ENCODE peak calls at places on chromosomes 3 and 15, in seven cellular contexts. Y is ovary, F is K562, S is body of pancreas, C is endothelial cell of umbilical vein, I is HCT116, R is sigmoid colon. K is an unnamed sample.

GRCh38 chr3:53211704-53212702 is 43.8 kb downstream of the TKT start:
- DNase-seq in Y (no peak), F (no peak), S (no peak), C (no peak), I (no peak), R (no peak), K (no peak)

GRCh38 chr15:95129589-95129988 is 898.2 kb downstream of the MCTP2 start:
- DNase-seq in Y (peak), F (no peak), S (peak), C (peak), I (no peak), R (peak), K (no peak)

GRCh38 chr3:32958509-32958908 is 7.1 kb downstream of the CCR4 start:
- DNase-seq in Y (no peak), F (no peak), S (no peak), C (no peak), I (no peak), R (no peak), K (no peak)

GRCh38 chr15:60074181-60074885 is 70.2 kb downstream of the FOXB1 start:
- DNase-seq in Y (no peak), F (no peak), S (peak), C (peak), I (no peak), R (no peak), K (no peak)

GRCh38 chr3:154430014-154430413 is at the start of gene GPR149:
- DNase-seq in Y (no peak), F (no peak), S (no peak), C (peak), I (peak), R (no peak), K (no peak)

GRCh38 chr15:101504866-101505609 is 15.5 kb upstream of the PCSK6 start:
- DNase-seq in Y (no peak), F (no peak), S (no peak), C (no peak), I (no peak), R (no peak), K (no peak)

GRCh38 chr3:114582929-114583328 is 289.1 kb downstream of the TIGIT start:
- DNase-seq in Y (no peak), F (no peak), S (no peak), C (no peak), I (no peak), R (no peak), K (no peak)

GRCh38 chr3:188624384-188624783 is 470.4 kb downstream of the LPP start:
- DNase-seq in Y (no peak), F (no peak), S (peak), C (no peak), I (no peak), R (peak), K (no peak)

GRCh38 chr15:23690015-23690414 is 2.9 kb upstream of the NDN start:
- DNase-seq in Y (no peak), F (no peak), S (no peak), C (no peak), I (no peak), R (no peak), K (no peak)

GRCh38 chr3:72661115-72661457 is 187.2 kb downstream of the SHQ1 start:
- DNase-seq in Y (peak), F (no peak), S (peak), C (no peak), I (peak), R (peak), K (peak)

GRCh38 chr3:58640700-58641372 is 25.7 kb downstream of the FAM3D start:
- DNase-seq in Y (peak), F (peak), S (peak), C (peak), I (peak), R (peak), K (peak)

GRCh38 chr3:54999159-54999558 is 71.3 kb upstream of the LRTM1 start:
- DNase-seq in Y (no peak), F (peak), S (no peak), C (no peak), I (no peak), R (no peak), K (peak)

GRCh38 chr15:74203914-74204431 is 1.4 kb upstream of the STRA6 start:
- DNase-seq in Y (peak), F (peak), S (no peak), C (no peak), I (no peak), R (no peak), K (no peak)

GRCh38 chr3:27758083-27758482 is 36.0 kb upstream of the EOMES start:
- DNase-seq in Y (no peak), F (no peak), S (no peak), C (no peak), I (peak), R (no peak), K (peak)

GRCh38 chr3:35505181-35505580 is 134.1 kb upstream of the ARPP21 start:
- DNase-seq in Y (no peak), F (no peak), S (no peak), C (no peak), I (no peak), R (no peak), K (no peak)

GRCh38 chr15:80584973-80585372 is 110.1 kb upstream of the ABHD17C start:
- DNase-seq in Y (no peak), F (no peak), S (no peak), C (no peak), I (no peak), R (no peak), K (no peak)

GRCh38 chr15:39495871-39496459 is 84.9 kb upstream of the THBS1 start:
- DNase-seq in Y (no peak), F (no peak), S (no peak), C (no peak), I (no peak), R (no peak), K (no peak)

GRCh38 chr3:143525408-143525807 is 322.9 kb downstream of the SLC9A9 start:
- DNase-seq in Y (no peak), F (no peak), S (no peak), C (no peak), I (no peak), R (no peak), K (no peak)

GRCh38 chr3:76203578-76203977 is 418.2 kb upstream of the ZNF717 start:
- DNase-seq in Y (no peak), F (no peak), S (no peak), C (no peak), I (no peak), R (no peak), K (no peak)

GRCh38 chr3:67015702-67016500 is 17.8 kb downstream of the KBTBD8 start:
- DNase-seq in Y (no peak), F (peak), S (no peak), C (no peak), I (no peak), R (no peak), K (no peak)

GRCh38 chr3:13557926-13558325 is 9.0 kb downstream of the FBLN2 start:
- DNase-seq in Y (no peak), F (no peak), S (no peak), C (no peak), I (no peak), R (no peak), K (no peak)

GRCh38 chr15:80203361-80203885 is 48.6 kb downstream of the CTXND1 start:
- DNase-seq in Y (no peak), F (peak), S (no peak), C (no peak), I (no peak), R (no peak), K (no peak)

GRCh38 chr3:191302451-191302850 is 26.7 kb upstream of the CCDC50 start:
- DNase-seq in Y (no peak), F (no peak), S (no peak), C (no peak), I (no peak), R (no peak), K (no peak)

GRCh38 chr3:70771426-70772147 is 459.1 kb upstream of the MDFIC2 start:
- DNase-seq in Y (no peak), F (no peak), S (no peak), C (peak), I (no peak), R (no peak), K (no peak)

GRCh38 chr3:54836876-54837275 is 91.0 kb downstream of the LRTM1 start:
- DNase-seq in Y (no peak), F (no peak), S (no peak), C (no peak), I (no peak), R (no peak), K (no peak)

GRCh38 chr3:142886938-142887337 is 1.9 kb downstream of the PCOLCE2 start:
- DNase-seq in Y (no peak), F (peak), S (no peak), C (no peak), I (no peak), R (no peak), K (peak)

GRCh38 chr3:136193273-136194043 is 2.7 kb downstream of the MSL2 start:
- DNase-seq in Y (no peak), F (no peak), S (no peak), C (peak), I (no peak), R (no peak), K (no peak)

GRCh38 chr15:45023659-45024320 is 795 bp downstream of the SORD start:
- DNase-seq in Y (no peak), F (peak), S (no peak), C (peak), I (no peak), R (no peak), K (peak)

GRCh38 chr3:149752788-149753136 is 473 bp upstream of the COMMD2 start:
- DNase-seq in Y (no peak), F (no peak), S (no peak), C (no peak), I (no peak), R (no peak), K (no peak)

GRCh38 chr3:149753717-149754116 is 1.4 kb upstream of the COMMD2 start:
- DNase-seq in Y (no peak), F (no peak), S (no peak), C (no peak), I (no peak), R (no peak), K (no peak)

GRCh38 chr3:149751551-149751950 is 738 bp downstream of the COMMD2 start:
- DNase-seq in Y (no peak), F (peak), S (no peak), C (no peak), I (no peak), R (no peak), K (no peak)

DNA sequence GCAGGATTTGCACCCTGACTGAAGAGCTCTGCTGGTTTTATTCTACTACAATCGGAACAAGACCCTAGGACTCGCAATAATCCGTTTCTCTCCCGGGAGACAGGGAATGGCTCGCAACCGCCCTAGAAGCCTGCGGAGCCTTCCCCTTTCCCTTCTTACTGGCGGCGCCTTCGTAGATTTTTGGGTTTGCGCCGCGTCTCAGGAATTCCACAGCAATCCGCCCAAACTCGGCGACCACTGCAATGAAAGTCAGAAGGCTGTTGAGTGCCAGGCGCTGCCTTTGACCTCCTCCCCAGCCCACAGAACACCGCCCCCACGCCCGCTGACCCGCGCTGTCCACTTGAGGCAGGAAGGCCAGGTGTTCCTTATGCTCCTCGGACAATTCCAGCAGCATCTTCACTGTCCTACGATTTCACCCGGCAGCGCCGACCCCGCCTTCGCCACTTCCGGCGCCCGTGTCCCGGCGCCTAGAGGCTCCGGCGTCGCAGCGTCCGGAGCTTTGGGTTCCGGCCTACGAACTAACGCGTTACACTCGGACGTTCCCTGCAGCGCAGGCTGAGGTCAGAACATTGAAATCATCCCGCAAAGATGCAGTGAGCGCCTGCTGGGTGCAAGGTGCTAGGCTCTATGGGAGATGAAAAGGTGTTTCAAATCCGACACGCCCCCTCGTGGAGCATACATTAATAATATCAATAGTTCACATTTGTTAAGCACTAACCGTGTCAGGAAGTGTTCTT is at the start of gene COMMD2:
- DNase-seq in Y (peak), F (peak), S (peak), C (peak), I (peak), R (peak), K (peak)
- TF ChIP-seq POLR2A in Y (peak), F (peak), S (no peak), C (peak), I (no peak), R (peak), K (peak)

DNA sequence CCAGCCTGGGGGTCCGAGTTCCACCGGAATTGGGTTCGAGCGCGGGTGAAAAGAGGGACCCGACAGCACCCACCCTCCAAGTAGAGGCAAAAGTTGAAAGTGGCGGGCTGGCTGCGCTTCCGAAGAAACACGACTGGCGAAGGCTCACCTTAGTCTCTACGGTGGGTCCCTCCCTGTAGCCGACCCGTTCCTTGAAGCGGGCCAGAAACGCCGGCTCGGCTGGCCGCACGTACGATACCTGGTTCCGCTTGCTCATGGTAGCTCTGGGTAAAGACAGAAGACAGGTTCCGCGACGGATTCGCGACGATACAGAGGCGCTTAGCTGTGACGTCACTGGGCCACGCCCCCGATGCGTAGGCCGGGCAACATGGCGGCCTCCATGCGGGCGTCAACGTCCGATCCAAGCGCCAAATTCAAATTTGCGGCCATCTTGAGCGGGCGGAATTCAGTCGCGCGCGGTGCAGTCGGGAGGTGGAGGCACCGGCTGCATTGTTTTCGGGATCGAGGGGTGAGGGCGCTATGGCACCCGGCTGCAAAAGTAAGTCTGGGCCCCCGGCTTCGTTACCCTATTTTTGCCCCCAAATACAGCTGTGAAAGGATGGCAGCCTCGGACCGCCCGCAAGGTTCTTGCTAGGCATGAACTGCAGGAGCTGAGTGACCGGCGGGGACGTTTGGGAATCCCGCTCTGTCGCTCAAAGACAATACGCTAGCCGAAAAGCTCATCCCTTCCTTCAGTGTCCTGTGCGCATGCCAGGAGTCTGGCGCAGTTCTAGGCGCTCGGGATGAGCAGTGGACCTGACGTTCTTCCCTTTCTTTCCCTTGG is at the start of the genes KIAA1143 and KIF15:
- DNase-seq in Y (peak), F (peak), S (peak), C (peak), I (peak), R (peak), K (peak)
- TF ChIP-seq POLR2A in Y (peak), F (peak), S (no peak), C (peak), I (peak), R (no peak), K (peak)

GRCh38 chr15:99125061-99125990 is 20.4 kb downstream of the SYNM start:
- DNase-seq in Y (no peak), F (peak), S (no peak), C (peak), I (no peak), R (peak), K (no peak)
- TF ChIP-seq POLR2A in Y (no peak), F (no peak), S (no peak), C (no peak), I (no peak), R (no peak), K (no peak)

GRCh38 chr3:133821767-133822638 is 16.4 kb downstream of the SRPRB start:
- DNase-seq in Y (peak), F (peak), S (peak), C (peak), I (peak), R (no peak), K (peak)
- TF ChIP-seq POLR2A in Y (no peak), F (peak), S (no peak), C (no peak), I (no peak), R (no peak), K (no peak)